ENCODE peak calls at places on chromosome 15, in four cellular contexts. One of them, this sample, is unnamed.
A peak's percentile ranks its signal among the peaks of the same experiment; 100 is the strongest.

GRCh38 chr15:90836296-90836871 is 32.0 kb upstream of the FURIN start:
- DNase-seq in iris pigment epithelial cell: peak; percentile 70
- DNase-seq in activated CD4-positive, alpha-beta T cell treated with anti-CD3 and anti-CD28 coated beads for 48 hours: no peak
- DNase-seq in AG09309: peak; percentile 28
- DNase-seq in this sample: peak; percentile 37

GRCh38 chr15:41904487-41905359 is 10.9 kb upstream of the SPTBN5 start:
- DNase-seq in iris pigment epithelial cell: peak; percentile 59
- DNase-seq in activated CD4-positive, alpha-beta T cell treated with anti-CD3 and anti-CD28 coated beads for 48 hours: peak; percentile 76
- DNase-seq in AG09309: no peak
- DNase-seq in this sample: no peak

GRCh38 chr15:97684249-97684648 is 276.3 kb upstream of the ARRDC4 start:
- DNase-seq in iris pigment epithelial cell: no peak
- DNase-seq in activated CD4-positive, alpha-beta T cell treated with anti-CD3 and anti-CD28 coated beads for 48 hours: no peak
- DNase-seq in AG09309: no peak
- DNase-seq in this sample: no peak

GRCh38 chr15:66716668-66717025 is 14.6 kb downstream of the SMAD6 start:
- DNase-seq in iris pigment epithelial cell: no peak
- DNase-seq in activated CD4-positive, alpha-beta T cell treated with anti-CD3 and anti-CD28 coated beads for 48 hours: no peak
- DNase-seq in AG09309: no peak
- DNase-seq in this sample: no peak

GRCh38 chr15:89114974-89115373 is 26.7 kb downstream of the ABHD2 start:
- DNase-seq in iris pigment epithelial cell: peak; percentile 80
- DNase-seq in activated CD4-positive, alpha-beta T cell treated with anti-CD3 and anti-CD28 coated beads for 48 hours: no peak
- DNase-seq in AG09309: no peak
- DNase-seq in this sample: no peak

GRCh38 chr15:37109151-37109912 is 9.0 kb upstream of the MEIS2 start:
- DNase-seq in iris pigment epithelial cell: no peak
- DNase-seq in activated CD4-positive, alpha-beta T cell treated with anti-CD3 and anti-CD28 coated beads for 48 hours: no peak
- DNase-seq in AG09309: no peak
- DNase-seq in this sample: no peak

GRCh38 chr15:58139631-58140522 is 1.7 kb downstream of the AQP9 start:
- DNase-seq in iris pigment epithelial cell: peak; percentile 22
- DNase-seq in activated CD4-positive, alpha-beta T cell treated with anti-CD3 and anti-CD28 coated beads for 48 hours: no peak
- DNase-seq in AG09309: peak; percentile 28
- DNase-seq in this sample: no peak

GRCh38 chr15:68995754-68996141 is 18.7 kb upstream of the NOX5 start:
- DNase-seq in iris pigment epithelial cell: no peak
- DNase-seq in activated CD4-positive, alpha-beta T cell treated with anti-CD3 and anti-CD28 coated beads for 48 hours: no peak
- DNase-seq in AG09309: no peak
- DNase-seq in this sample: no peak

GRCh38 chr15:45648521-45649200 is 13.8 kb downstream of the SQOR start:
- DNase-seq in iris pigment epithelial cell: peak; percentile 89
- DNase-seq in activated CD4-positive, alpha-beta T cell treated with anti-CD3 and anti-CD28 coated beads for 48 hours: no peak
- DNase-seq in AG09309: no peak
- DNase-seq in this sample: no peak

GRCh38 chr15:39730552-39730951 is 52.1 kb downstream of the FSIP1 start:
- DNase-seq in iris pigment epithelial cell: no peak
- DNase-seq in activated CD4-positive, alpha-beta T cell treated with anti-CD3 and anti-CD28 coated beads for 48 hours: no peak
- DNase-seq in AG09309: no peak
- DNase-seq in this sample: no peak

GRCh38 chr15:39272901-39273300 is 308.0 kb upstream of the THBS1 start:
- DNase-seq in iris pigment epithelial cell: no peak
- DNase-seq in activated CD4-positive, alpha-beta T cell treated with anti-CD3 and anti-CD28 coated beads for 48 hours: no peak
- DNase-seq in AG09309: no peak
- DNase-seq in this sample: no peak

GRCh38 chr15:40307421-40308165 is at the start of gene PLCB2:
- DNase-seq in iris pigment epithelial cell: no peak
- DNase-seq in activated CD4-positive, alpha-beta T cell treated with anti-CD3 and anti-CD28 coated beads for 48 hours: peak; percentile 77
- DNase-seq in AG09309: no peak
- DNase-seq in this sample: no peak

This sample was measured in non-pigmented ciliary epithelial cell.